ENCODE peak calls at places on chromosomes 1 and 21, in four cellular contexts. Y, I, W and Q are unnamed samples.

GRCh38 chr1:97930472-97930871 is 9.6 kb upstream of the DPYD start:
- DNase-seq in W (no peak), I (no peak), Y (no peak), Q (no peak)

GRCh38 chr21:18155508-18156193 is 89.0 kb upstream of the CHODL start:
- DNase-seq in W (no peak), Y (no peak), I (peak), Q (no peak)

GRCh38 chr1:11522400-11523235 is 43.7 kb downstream of the DISP3 start:
- DNase-seq in W (no peak), I (no peak), Y (no peak), Q (no peak)

GRCh38 chr1:228802386-228803221 is 67.3 kb downstream of the RHOU start:
- DNase-seq in W (no peak), Y (no peak), I (no peak), Q (no peak)

GRCh38 chr1:195053478-195053877 is 1554.8 kb downstream of the KCNT2 start:
- DNase-seq in I (peak), Y (no peak), W (no peak), Q (no peak)

GRCh38 chr1:212967767-212968166 is 17.4 kb downstream of the VASH2 start:
- DNase-seq in W (no peak), I (no peak), Y (no peak), Q (no peak)

GRCh38 chr1:200042437-200043329 is 15.2 kb downstream of the NR5A2 start:
- DNase-seq in Y (no peak), W (no peak), I (peak), Q (no peak)

GRCh38 chr1:4084446-4084845 is 184.4 kb upstream of the C1orf174 start:
- DNase-seq in Y (no peak), I (no peak), W (no peak), Q (no peak)

GRCh38 chr1:110130989-110131388 is 18.7 kb downstream of the UBL4B start:
- DNase-seq in Y (no peak), I (no peak), W (no peak), Q (no peak)

GRCh38 chr1:26690576-26691031 is 5.2 kb upstream of the ARID1A start:
- DNase-seq in Y (no peak), I (no peak), W (no peak), Q (no peak)

GRCh38 chr1:43435146-43436145 is 18.3 kb downstream of the HYI start:
- DNase-seq in W (no peak), I (peak), Y (no peak), Q (peak)